ENCODE peak calls at places on chromosome 10, in seven cellular contexts. K is sigmoid colon, E is upper lobe of right lung, O is adrenal gland, F is OCI-LY7, L is tibial nerve, T is HAP-1. A is an unnamed sample. For H3K4me1 and H3K9me3, the result is how much of the 10 kb centered on the place peaks cover.

GRCh38 chr10:102235598-102235920 is 5.8 kb downstream of the PITX3 start:
- DNase-seq in O (no peak), E (no peak), F (no peak), L (no peak), T (no peak), K (no peak), A (no peak)

GRCh38 chr10:73182568-73182967 is 14.6 kb downstream of the FAM149B1 start:
- DNase-seq in T (no peak), O (no peak), E (no peak), F (no peak), L (no peak), K (no peak), A (no peak)

GRCh38 chr10:76396126-76396525 is 964.7 kb downstream of the LRMDA start:
- DNase-seq in F (no peak), L (no peak), E (no peak), O (no peak), K (no peak), T (no peak), A (no peak)

GRCh38 chr10:92691591-92692084 is 1.9 kb downstream of the HHEX start:
- DNase-seq in L (peak), F (peak), K (peak), T (no peak), O (peak), E (peak), A (no peak)

GRCh38 chr10:126904807-126905686 is at the start of gene DOCK1:
- DNase-seq in K (peak), O (peak), F (no peak), E (peak), T (peak), L (peak), A (peak)

GRCh38 chr10:47145290-47145934 is 154.6 kb upstream of the GDF10 start:
- DNase-seq in E (no peak), L (no peak), F (no peak), T (no peak), O (no peak), K (no peak), A (no peak)

GRCh38 chr10:14667270-14667669 is 107.4 kb downstream of the FAM107B start:
- DNase-seq in T (no peak), O (no peak), F (no peak), E (no peak), L (no peak), K (no peak), A (no peak)

GRCh38 chr10:80443531-80443974 is 10.6 kb upstream of the TSPAN14 start:
- DNase-seq in L (no peak), K (no peak), T (no peak), E (no peak), F (peak), O (no peak), A (no peak)

GRCh38 chr10:4662576-4663161 is 163.3 kb upstream of the AKR1E2 start:
- DNase-seq in E (no peak), F (no peak), T (no peak), L (no peak), K (peak), O (no peak), A (no peak)

GRCh38 chr10:69503001-69503895 is 52.0 kb downstream of the TSPAN15 start:
- DNase-seq in E (no peak), T (no peak), F (no peak), L (no peak), K (peak), O (no peak), A (peak)

GRCh38 chr10:26384600-26384999 is 53.5 kb upstream of the APBB1IP start:
- DNase-seq in F (no peak), K (no peak), L (no peak), O (no peak), E (no peak), T (no peak), A (no peak)

GRCh38 chr10:125023862-125024495 is 82.1 kb downstream of the ZRANB1 start:
- DNase-seq in O (peak), F (no peak), E (peak), K (peak), T (no peak), L (peak), A (no peak)

GRCh38 chr10:63711866-63712716 is 190.9 kb downstream of the REEP3 start:
- DNase-seq in K (peak), F (no peak), L (peak), T (no peak), E (peak), O (peak), A (peak)

GRCh38 chr10:60433684-60434083 is 44.0 kb upstream of the ANK3 start:
- DNase-seq in F (no peak), T (no peak), E (no peak), K (no peak), L (no peak), O (no peak), A (no peak)

GRCh38 chr10:103479135-103479534 is at the start of gene CALHM3:
- DNase-seq in E (no peak), O (no peak), T (no peak), K (no peak), F (no peak), L (no peak), A (peak)

GRCh38 chr10:75297021-75297599 is 61.4 kb upstream of the COMTD1 start:
- DNase-seq in F (no peak), K (no peak), T (no peak), E (no peak), L (no peak), O (no peak), A (no peak)

GRCh38 chr10:75294866-75295692 is 59.3 kb upstream of the COMTD1 start:
- DNase-seq in E (peak), O (peak), T (peak), F (no peak), L (peak), K (peak), A (peak)

GRCh38 chr10:75294518-75294865 is 58.7 kb upstream of the COMTD1 start:
- DNase-seq in K (peak), L (no peak), O (peak), F (no peak), E (peak), T (no peak), A (peak)

GRCh38 chr10:75294031-75294437 is 58.3 kb upstream of the COMTD1 start:
- DNase-seq in L (no peak), F (no peak), O (no peak), K (peak), T (no peak), E (no peak), A (no peak)

DNA sequence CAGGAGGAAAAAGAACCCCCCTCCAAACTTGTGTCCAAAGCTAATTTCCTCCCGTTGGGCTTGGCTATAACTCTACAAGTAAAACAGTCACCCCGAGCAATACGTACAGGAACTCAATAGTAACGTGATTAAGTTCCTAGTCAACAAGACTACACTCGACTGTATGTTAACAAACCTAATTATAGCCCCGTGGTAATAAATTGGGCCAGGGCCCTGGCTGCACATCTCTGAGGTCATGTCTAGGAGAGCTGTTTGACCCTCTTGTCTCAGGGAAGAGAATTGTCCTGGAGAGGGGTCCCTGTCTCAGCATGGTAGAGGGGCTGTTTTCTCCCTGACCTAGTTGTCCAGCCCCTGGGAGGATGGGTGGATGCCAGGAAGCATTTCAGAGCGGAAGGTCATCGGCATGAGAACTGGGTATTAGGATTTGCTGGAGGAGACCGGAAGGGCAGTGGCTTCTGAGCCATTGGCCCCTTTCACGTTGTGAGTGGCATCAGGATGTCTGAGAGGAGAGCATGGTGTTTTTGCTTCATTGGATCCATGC is 60.2 kb upstream of the COMTD1 start:
- DNase-seq in E (no peak), L (no peak), K (peak), O (peak), T (no peak), F (no peak), A (no peak)
- H3K4me3 ChIP-seq in E (peak), L (peak), K (peak), O (no peak), T (no peak), F (no peak), A (no peak)

DNA sequence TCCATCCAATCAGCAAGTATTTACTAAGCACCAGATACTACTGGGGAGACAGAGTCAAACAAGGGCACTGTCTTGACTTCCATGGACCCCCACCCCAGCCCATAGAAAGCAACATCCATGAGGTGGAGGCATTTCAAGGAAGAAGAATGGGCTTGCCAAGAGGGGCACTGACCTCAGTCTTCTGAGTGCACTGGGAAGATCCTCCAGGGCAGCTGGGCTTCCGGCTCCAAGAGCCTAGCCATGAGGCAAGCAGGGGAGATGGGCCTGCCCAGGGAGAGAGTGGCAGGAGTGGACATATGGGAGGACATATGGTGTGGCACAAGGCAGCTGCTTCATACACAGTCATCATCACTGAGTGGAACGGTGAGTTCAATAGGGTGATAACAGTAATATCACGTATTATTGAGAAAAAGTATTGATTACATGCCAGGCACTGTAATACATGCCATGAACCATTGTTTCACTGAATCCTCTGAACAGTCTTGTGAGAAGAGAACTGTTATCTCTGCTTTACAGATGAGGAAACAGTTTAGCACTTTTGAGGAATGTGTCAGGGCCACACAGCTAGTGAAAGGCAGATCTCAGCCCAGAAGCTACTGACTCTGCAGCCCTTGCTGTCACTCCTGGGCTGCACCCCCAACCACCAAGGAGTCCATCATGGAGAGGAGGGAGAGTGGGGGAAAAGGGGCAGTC is 331.7 kb upstream of the ZMIZ1 start:
- DNase-seq in L (no peak), K (no peak), O (no peak), E (no peak), F (no peak), T (no peak), A (no peak)
- H3K4me1 ChIP-seq in L (under half), K (under half), O (under half), E (under half), F (under half), T (under half), A (under half)

DNA sequence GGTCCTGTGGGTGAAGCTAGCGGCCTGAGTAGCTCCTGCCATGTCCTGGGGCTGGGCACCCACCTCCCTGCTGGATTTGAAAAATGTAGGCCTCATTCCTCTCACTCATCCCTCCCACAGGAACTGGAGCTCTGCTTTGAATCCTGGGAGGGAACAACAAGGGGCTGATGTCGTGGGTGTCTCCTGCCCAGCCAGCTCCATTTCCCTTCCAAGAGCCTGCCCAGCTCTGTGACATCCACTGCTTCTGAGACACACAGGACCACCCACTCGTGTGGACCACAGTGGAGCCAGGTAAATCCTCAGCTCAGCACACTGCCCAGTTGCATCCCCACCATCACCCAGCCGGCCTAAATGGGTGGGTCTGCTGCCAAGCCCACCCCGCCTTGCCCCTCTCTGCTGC is 579.2 kb downstream of the GRID1 start:
- DNase-seq in K (no peak), F (no peak), T (no peak), E (no peak), L (no peak), O (no peak), A (no peak)
- H3K9me3 ChIP-seq in K (under half), F (under half), T (under half), E (under half), L (under half), O (under half), A (under half)

GRCh38 chr10:90919683-90920574 is 958 bp downstream of the ANKRD1 start:
- DNase-seq in E (no peak), T (no peak), O (no peak), L (no peak), K (no peak), F (no peak), A (no peak)
- H3K4me3 ChIP-seq in E (peak), T (no peak), O (no peak), L (no peak), K (no peak), F (no peak), A (peak)

GRCh38 chr10:123145542-123146012 is 2.4 kb upstream of the HMX2 start:
- DNase-seq in F (no peak), K (no peak), E (no peak), O (no peak), L (no peak), T (no peak), A (no peak)

GRCh38 chr10:123146013-123146891 is 1.7 kb upstream of the HMX2 start:
- DNase-seq in F (no peak), T (no peak), O (no peak), K (no peak), E (no peak), L (no peak), A (no peak)

GRCh38 chr10:123148414-123149161 is 652 bp downstream of the HMX2 start:
- DNase-seq in F (no peak), K (no peak), L (no peak), O (no peak), T (no peak), E (no peak), A (no peak)

GRCh38 chr10:123147635-123148413 is at the start of gene HMX2:
- DNase-seq in F (peak), L (no peak), T (peak), E (no peak), K (no peak), O (no peak), A (peak)

DNA sequence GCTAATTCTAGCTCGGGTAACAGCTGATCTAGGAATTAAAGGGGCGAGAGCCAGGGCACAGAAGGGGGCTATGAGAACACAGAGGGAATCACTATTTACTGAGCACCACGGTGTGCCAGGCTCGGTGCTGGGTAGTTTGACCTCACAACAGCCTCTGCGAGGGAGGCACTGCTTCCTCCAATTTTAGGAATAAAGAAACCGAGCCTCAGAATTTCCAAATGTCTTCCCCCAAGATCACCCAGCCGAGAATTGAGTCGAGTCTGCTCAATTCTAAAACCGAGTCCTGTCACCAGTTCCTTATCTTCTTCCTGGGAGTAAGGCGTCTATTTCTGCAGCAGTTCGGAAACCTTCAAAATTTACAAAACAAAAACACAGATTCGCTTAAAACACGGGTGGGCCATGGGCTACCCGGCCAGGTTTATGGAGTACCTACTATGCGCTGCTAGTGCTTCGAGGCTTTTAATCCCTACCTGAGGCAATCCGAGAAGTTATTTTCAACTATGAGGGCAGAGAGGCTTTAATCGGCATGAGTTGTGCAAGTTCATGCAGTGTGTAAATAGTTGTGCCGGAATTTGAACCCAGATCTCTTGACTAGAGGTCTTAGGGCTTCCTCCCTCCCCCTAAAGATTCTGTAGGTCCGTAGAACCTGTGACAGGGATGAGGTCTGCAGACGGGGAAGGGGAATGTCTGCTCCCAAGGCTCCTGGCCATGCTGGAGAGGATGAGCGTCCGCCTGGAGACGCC is 873 bp upstream of the HMX2 start:
- DNase-seq in T (no peak), E (no peak), O (no peak), L (no peak), F (no peak), K (no peak), A (no peak)
- H3K4me1 ChIP-seq in T (under half), E (under half), O (under half), L (half or more), F (under half), K (under half), A (under half)

GRCh38 chr10:29301359-29301910 is 12.6 kb downstream of the LYZL1 start:
- DNase-seq in L (no peak), K (no peak), E (no peak), T (no peak), O (no peak), F (no peak), A (no peak)

GRCh38 chr10:29297678-29298077 is 8.8 kb downstream of the LYZL1 start:
- DNase-seq in F (no peak), K (no peak), O (no peak), L (no peak), T (no peak), E (no peak), A (no peak)

DNA sequence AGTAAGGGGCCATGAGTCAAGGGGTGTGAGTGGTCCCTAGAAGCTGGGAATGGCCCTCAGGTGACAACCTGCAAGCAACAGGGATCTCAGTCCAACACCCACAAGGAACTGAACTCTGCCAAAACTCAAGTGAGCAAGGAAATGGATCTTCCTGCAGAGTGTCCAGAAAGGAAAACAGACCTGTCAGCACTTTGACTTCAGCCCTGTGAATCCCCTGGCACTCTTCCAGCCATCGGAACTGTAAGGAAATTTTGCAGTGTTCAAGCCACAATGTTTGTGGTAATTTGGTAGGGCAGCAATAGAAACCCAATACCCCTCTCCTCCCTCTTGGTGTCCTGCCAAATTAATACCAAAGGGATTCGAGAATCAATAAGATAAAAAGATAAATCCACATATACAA is 6.9 kb downstream of the LYZL1 start:
- DNase-seq in L (no peak), F (no peak), O (no peak), K (no peak), T (no peak), E (no peak), A (no peak)
- H3K9me3 ChIP-seq in L (under half), F (under half), O (under half), K (under half), T (under half), E (under half), A (under half)

GRCh38 chr10:65723525-65723924 is 1202.3 kb upstream of the LRRTM3 start:
- DNase-seq in L (no peak), K (no peak), T (no peak), F (no peak), E (no peak), O (no peak), A (no peak)
- H3K4me3 ChIP-seq in L (no peak), K (no peak), T (no peak), F (no peak), E (no peak), O (no peak), A (no peak)